ENCODE peak calls at places on chromosomes 13 and 19, in eight cellular contexts. One of them, this sample, is unnamed.

GRCh38 chr13:80436571-80437169 is 95.7 kb upstream of the SPRY2 start:
- DNase-seq in endodermal cell: no peak
- DNase-seq in osteoblast: no peak
- DNase-seq in heart right ventricle: no peak
- DNase-seq in fibroblast of lung: peak; percentile 64
- DNase-seq in ovary: no peak
- DNase-seq in Panc1: no peak
- DNase-seq in A549: no peak
- DNase-seq in this sample: no peak

GRCh38 chr13:102392810-102393209 is 9.0 kb downstream of the FGF14 start:
- DNase-seq in endodermal cell: no peak
- DNase-seq in osteoblast: no peak
- DNase-seq in heart right ventricle: no peak
- DNase-seq in fibroblast of lung: no peak
- DNase-seq in ovary: no peak
- DNase-seq in Panc1: no peak
- DNase-seq in A549: no peak
- DNase-seq in this sample: no peak

GRCh38 chr19:44776402-44777096 is 1.1 kb upstream of the CBLC start:
- DNase-seq in endodermal cell: no peak
- DNase-seq in osteoblast: no peak
- DNase-seq in heart right ventricle: no peak
- DNase-seq in fibroblast of lung: no peak
- DNase-seq in ovary: no peak
- DNase-seq in Panc1: no peak
- DNase-seq in A549: no peak
- DNase-seq in this sample: peak; percentile 92

GRCh38 chr19:10421240-10421948 is 1.1 kb downstream of the PDE4A start:
- DNase-seq in endodermal cell: no peak
- DNase-seq in osteoblast: peak; percentile 84
- DNase-seq in heart right ventricle: no peak
- DNase-seq in fibroblast of lung: no peak
- DNase-seq in ovary: no peak
- DNase-seq in Panc1: no peak
- DNase-seq in A549: no peak
- DNase-seq in this sample: no peak

GRCh38 chr19:56637976-56638555 is 4.9 kb upstream of the SMIM17 start:
- DNase-seq in endodermal cell: peak; percentile 95
- DNase-seq in osteoblast: peak; percentile 93
- DNase-seq in heart right ventricle: peak; percentile 79
- DNase-seq in fibroblast of lung: peak; percentile 74
- DNase-seq in ovary: peak; percentile 80
- DNase-seq in Panc1: no peak
- DNase-seq in A549: peak; percentile 62
- DNase-seq in this sample: peak; percentile 19

GRCh38 chr13:30616927-30617314 is 799 bp upstream of the USPL1 start:
- DNase-seq in endodermal cell: peak; percentile 87
- DNase-seq in osteoblast: no peak
- DNase-seq in heart right ventricle: no peak
- DNase-seq in fibroblast of lung: peak; percentile 96
- DNase-seq in ovary: no peak
- DNase-seq in Panc1: peak; percentile 25
- DNase-seq in A549: peak; percentile 88
- DNase-seq in this sample: peak; percentile 49

GRCh38 chr19:54451331-54451871 is 2.4 kb downstream of the LENG8 start:
- DNase-seq in endodermal cell: peak; percentile 36
- DNase-seq in osteoblast: peak; percentile 94
- DNase-seq in heart right ventricle: no peak
- DNase-seq in fibroblast of lung: no peak
- DNase-seq in ovary: no peak
- DNase-seq in Panc1: no peak
- DNase-seq in A549: no peak
- DNase-seq in this sample: no peak

GRCh38 chr19:17075860-17076538 is 422 bp downstream of the MYO9B start:
- DNase-seq in endodermal cell: no peak
- DNase-seq in osteoblast: peak; percentile 94
- DNase-seq in heart right ventricle: peak; percentile 49
- DNase-seq in fibroblast of lung: no peak
- DNase-seq in ovary: no peak
- DNase-seq in Panc1: no peak
- DNase-seq in A549: no peak
- DNase-seq in this sample: no peak

GRCh38 chr13:101019126-101019525 is 344.5 kb upstream of the TMTC4 start:
- DNase-seq in endodermal cell: no peak
- DNase-seq in osteoblast: no peak
- DNase-seq in heart right ventricle: no peak
- DNase-seq in fibroblast of lung: no peak
- DNase-seq in ovary: no peak
- DNase-seq in Panc1: no peak
- DNase-seq in A549: no peak
- DNase-seq in this sample: no peak

GRCh38 chr13:50365300-50365682 is 350.0 kb downstream of the KCNRG start:
- DNase-seq in endodermal cell: no peak
- DNase-seq in osteoblast: no peak
- DNase-seq in heart right ventricle: no peak
- DNase-seq in fibroblast of lung: no peak
- DNase-seq in ovary: no peak
- DNase-seq in Panc1: no peak
- DNase-seq in A549: no peak
- DNase-seq in this sample: no peak
- H3K4me3 ChIP-seq in endodermal cell: no peak overlapping the region
- H3K4me3 ChIP-seq in osteoblast: no peak overlapping the region
- H3K4me3 ChIP-seq in heart right ventricle: no peak overlapping the region
- H3K4me3 ChIP-seq in fibroblast of lung: no peak overlapping the region
- H3K4me3 ChIP-seq in ovary: no peak overlapping the region
- H3K4me3 ChIP-seq in Panc1: peak overlapping the region; percentile 42
- H3K4me3 ChIP-seq in A549: peak overlapping the region; percentile 28
- H3K4me3 ChIP-seq in this sample: no peak overlapping the region

GRCh38 chr13:27967203-27967735 is 1.8 kb downstream of the CDX2 start:
- DNase-seq in endodermal cell: no peak
- DNase-seq in osteoblast: peak; percentile 67
- DNase-seq in heart right ventricle: no peak
- DNase-seq in fibroblast of lung: no peak
- DNase-seq in ovary: no peak
- DNase-seq in Panc1: no peak
- DNase-seq in A549: no peak
- DNase-seq in this sample: no peak

GRCh38 chr13:27965343-27965739 is 3.8 kb downstream of the CDX2 start:
- DNase-seq in endodermal cell: peak; percentile 71
- DNase-seq in osteoblast: peak; percentile 66
- DNase-seq in heart right ventricle: no peak
- DNase-seq in fibroblast of lung: no peak
- DNase-seq in ovary: no peak
- DNase-seq in Panc1: no peak
- DNase-seq in A549: no peak
- DNase-seq in this sample: no peak

GRCh38 chr13:27965740-27966640 is 3.1 kb downstream of the CDX2 start:
- DNase-seq in endodermal cell: peak; percentile 92
- DNase-seq in osteoblast: peak; percentile 82
- DNase-seq in heart right ventricle: no peak
- DNase-seq in fibroblast of lung: no peak
- DNase-seq in ovary: no peak
- DNase-seq in Panc1: no peak
- DNase-seq in A549: no peak
- DNase-seq in this sample: no peak

GRCh38 chr13:27967736-27968315 is 1.3 kb downstream of the CDX2 start:
- DNase-seq in endodermal cell: peak; percentile 63
- DNase-seq in osteoblast: peak; percentile 85
- DNase-seq in heart right ventricle: no peak
- DNase-seq in fibroblast of lung: no peak
- DNase-seq in ovary: no peak
- DNase-seq in Panc1: no peak
- DNase-seq in A549: peak; percentile 39
- DNase-seq in this sample: no peak

GRCh38 chr13:27966641-27967202 is 2.4 kb downstream of the CDX2 start:
- DNase-seq in endodermal cell: peak; percentile 90
- DNase-seq in osteoblast: peak; percentile 86
- DNase-seq in heart right ventricle: no peak
- DNase-seq in fibroblast of lung: no peak
- DNase-seq in ovary: no peak
- DNase-seq in Panc1: no peak
- DNase-seq in A549: no peak
- DNase-seq in this sample: no peak
- H3K4me1 ChIP-seq in endodermal cell: peaks cover 15% of the 10 kb centered on the region
- H3K4me1 ChIP-seq in osteoblast: no peaks in the 10 kb centered on the region
- H3K4me1 ChIP-seq in heart right ventricle: peaks cover 13% of the 10 kb centered on the region
- H3K4me1 ChIP-seq in fibroblast of lung: no peaks in the 10 kb centered on the region
- H3K4me1 ChIP-seq in ovary: no peaks in the 10 kb centered on the region
- H3K4me1 ChIP-seq in Panc1: peaks cover 22% of the 10 kb centered on the region
- H3K4me1 ChIP-seq in A549: peaks cover 1% of the 10 kb centered on the region
- H3K4me1 ChIP-seq in this sample: no peaks in the 10 kb centered on the region

GRCh38 chr13:98650376-98651107 is 73.6 kb upstream of the STK24 start:
- DNase-seq in endodermal cell: no peak
- DNase-seq in osteoblast: peak; percentile 29
- DNase-seq in heart right ventricle: no peak
- DNase-seq in fibroblast of lung: no peak
- DNase-seq in ovary: no peak
- DNase-seq in Panc1: no peak
- DNase-seq in A549: no peak
- DNase-seq in this sample: no peak
- H3K4me3 ChIP-seq in endodermal cell: no peak overlapping the region
- H3K4me3 ChIP-seq in osteoblast: no peak overlapping the region
- H3K4me3 ChIP-seq in heart right ventricle: no peak overlapping the region
- H3K4me3 ChIP-seq in fibroblast of lung: no peak overlapping the region
- H3K4me3 ChIP-seq in ovary: no peak overlapping the region
- H3K4me3 ChIP-seq in Panc1: no peak overlapping the region
- H3K4me3 ChIP-seq in A549: no peak overlapping the region
- H3K4me3 ChIP-seq in this sample: no peak overlapping the region

GRCh38 chr19:46578450-46578849 is 22.7 kb upstream of the CALM3 start:
- DNase-seq in endodermal cell: no peak
- DNase-seq in osteoblast: no peak
- DNase-seq in heart right ventricle: no peak
- DNase-seq in fibroblast of lung: no peak
- DNase-seq in ovary: no peak
- DNase-seq in Panc1: no peak
- DNase-seq in A549: no peak
- DNase-seq in this sample: no peak
- H3K4me1 ChIP-seq in endodermal cell: peaks cover 5% of the 10 kb centered on the region
- H3K4me1 ChIP-seq in osteoblast: no peaks in the 10 kb centered on the region
- H3K4me1 ChIP-seq in heart right ventricle: no peaks in the 10 kb centered on the region
- H3K4me1 ChIP-seq in fibroblast of lung: no peaks in the 10 kb centered on the region
- H3K4me1 ChIP-seq in ovary: no peaks in the 10 kb centered on the region
- H3K4me1 ChIP-seq in Panc1: no peaks in the 10 kb centered on the region
- H3K4me1 ChIP-seq in A549: no peaks in the 10 kb centered on the region
- H3K4me1 ChIP-seq in this sample: no peaks in the 10 kb centered on the region

DNA sequence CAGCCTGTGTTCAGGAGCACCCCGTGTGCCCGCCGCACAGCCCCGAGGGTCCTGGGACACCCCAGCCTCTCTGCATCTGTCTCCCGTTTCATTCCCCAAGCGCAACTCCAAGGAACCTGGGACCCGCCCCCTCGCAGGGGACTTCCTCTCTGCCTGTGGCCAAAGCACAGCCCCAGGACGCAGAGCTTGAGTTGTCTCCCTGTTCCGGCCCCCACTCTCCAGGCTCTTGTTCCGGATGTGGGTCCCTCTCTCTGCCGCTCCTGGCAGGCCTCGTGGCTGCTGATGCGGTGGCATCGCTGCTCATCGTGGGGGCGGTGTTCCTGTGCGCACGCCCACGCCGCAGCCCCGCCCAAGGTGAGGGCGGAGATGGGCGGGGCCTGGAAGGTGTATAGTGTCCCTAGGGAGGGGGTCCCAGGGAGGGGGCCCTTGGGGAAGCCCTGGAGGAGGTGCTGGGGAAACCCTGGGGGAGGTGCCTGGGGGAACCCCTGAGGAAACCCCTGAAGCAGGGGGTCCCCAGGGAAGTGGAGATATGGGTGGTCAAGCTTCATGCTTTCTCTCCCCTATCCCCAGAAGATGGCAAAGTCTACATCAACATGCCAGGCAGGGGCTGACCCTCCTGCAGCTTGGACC is 1.3 kb downstream of the HCST start:
- DNase-seq in endodermal cell: peak; percentile 92
- DNase-seq in osteoblast: peak; percentile 89
- DNase-seq in heart right ventricle: peak; percentile 70
- DNase-seq in fibroblast of lung: peak; percentile 51
- DNase-seq in ovary: peak; percentile 53
- DNase-seq in Panc1: no peak
- DNase-seq in A549: peak; percentile 68
- DNase-seq in this sample: no peak
- H3K4me3 ChIP-seq in endodermal cell: peak overlapping the region; percentile 60
- H3K4me3 ChIP-seq in osteoblast: peak overlapping the region; percentile 55
- H3K4me3 ChIP-seq in heart right ventricle: no peak overlapping the region
- H3K4me3 ChIP-seq in fibroblast of lung: peak overlapping the region; percentile 26
- H3K4me3 ChIP-seq in ovary: no peak overlapping the region
- H3K4me3 ChIP-seq in Panc1: peak overlapping the region; percentile 59
- H3K4me3 ChIP-seq in A549: peak overlapping the region; percentile 34
- H3K4me3 ChIP-seq in this sample: no peak overlapping the region

GRCh38 chr19:41323430-41324125 is 13.6 kb downstream of the CCDC97 start:
- DNase-seq in endodermal cell: peak; percentile 93
- DNase-seq in osteoblast: peak; percentile 98
- DNase-seq in heart right ventricle: peak; percentile 72
- DNase-seq in fibroblast of lung: peak; percentile 97
- DNase-seq in ovary: peak; percentile 90
- DNase-seq in Panc1: no peak
- DNase-seq in A549: peak; percentile 87
- DNase-seq in this sample: no peak
- H3K4me1 ChIP-seq in endodermal cell: peaks cover 20% of the 10 kb centered on the region
- H3K4me1 ChIP-seq in osteoblast: peaks cover 73% of the 10 kb centered on the region
- H3K4me1 ChIP-seq in heart right ventricle: peaks cover 75% of the 10 kb centered on the region
- H3K4me1 ChIP-seq in fibroblast of lung: peaks cover 63% of the 10 kb centered on the region
- H3K4me1 ChIP-seq in ovary: peaks cover 36% of the 10 kb centered on the region
- H3K4me1 ChIP-seq in Panc1: peaks cover 47% of the 10 kb centered on the region
- H3K4me1 ChIP-seq in A549: peaks cover 74% of the 10 kb centered on the region
- H3K4me1 ChIP-seq in this sample: peaks cover 21% of the 10 kb centered on the region

GRCh38 chr13:24713022-24713421 is 32.8 kb downstream of the ATP12A start:
- DNase-seq in endodermal cell: no peak
- DNase-seq in osteoblast: no peak
- DNase-seq in heart right ventricle: peak; percentile 25
- DNase-seq in fibroblast of lung: no peak
- DNase-seq in ovary: no peak
- DNase-seq in Panc1: no peak
- DNase-seq in A549: no peak
- DNase-seq in this sample: no peak

GRCh38 chr13:24706886-24707585 is 26.8 kb downstream of the ATP12A start:
- DNase-seq in endodermal cell: no peak
- DNase-seq in osteoblast: no peak
- DNase-seq in heart right ventricle: no peak
- DNase-seq in fibroblast of lung: no peak
- DNase-seq in ovary: no peak
- DNase-seq in Panc1: no peak
- DNase-seq in A549: no peak
- DNase-seq in this sample: no peak

DNA sequence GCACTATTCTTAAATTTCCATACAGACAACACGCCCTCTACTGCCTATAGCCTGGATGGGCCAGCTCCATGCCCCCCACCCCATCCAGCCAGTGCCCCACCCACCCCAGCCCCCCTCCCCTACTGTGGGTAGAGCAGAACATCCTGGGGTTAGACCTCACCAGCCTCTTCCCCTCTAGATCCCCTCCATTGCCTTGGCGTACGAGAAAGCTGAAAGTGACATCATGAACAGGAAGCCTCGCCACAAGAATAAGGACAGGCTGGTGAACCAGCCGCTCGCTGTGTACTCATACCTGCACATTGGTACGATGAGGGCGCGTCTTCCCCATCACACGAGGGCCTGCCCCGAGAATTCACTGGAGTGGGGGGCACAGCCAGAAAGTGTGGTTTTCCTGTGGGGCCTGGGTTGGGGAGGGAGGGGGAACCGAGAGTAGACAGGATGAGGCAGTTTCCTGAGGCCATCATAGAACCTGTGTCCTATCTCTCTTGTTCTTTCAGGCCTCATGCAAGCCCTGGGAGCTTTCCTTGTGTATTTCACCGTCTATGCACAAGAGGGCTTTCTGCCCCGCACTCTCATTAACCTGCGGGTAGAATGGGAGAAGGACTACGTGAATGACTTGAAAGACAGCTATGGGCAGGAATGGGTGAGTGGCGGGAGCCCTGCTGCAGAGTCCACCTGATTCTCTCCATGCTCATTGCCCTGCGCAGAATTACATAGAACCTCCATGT is 29.1 kb downstream of the ATP12A start:
- DNase-seq in endodermal cell: no peak
- DNase-seq in osteoblast: no peak
- DNase-seq in heart right ventricle: no peak
- DNase-seq in fibroblast of lung: no peak
- DNase-seq in ovary: no peak
- DNase-seq in Panc1: no peak
- DNase-seq in A549: no peak
- DNase-seq in this sample: no peak
- H3K4me3 ChIP-seq in endodermal cell: no peak overlapping the region
- H3K4me3 ChIP-seq in osteoblast: no peak overlapping the region
- H3K4me3 ChIP-seq in heart right ventricle: no peak overlapping the region
- H3K4me3 ChIP-seq in fibroblast of lung: no peak overlapping the region
- H3K4me3 ChIP-seq in ovary: no peak overlapping the region
- H3K4me3 ChIP-seq in Panc1: no peak overlapping the region
- H3K4me3 ChIP-seq in A549: no peak overlapping the region
- H3K4me3 ChIP-seq in this sample: no peak overlapping the region